ENCODE peak calls at places on chromosomes 16 and 17, in six cellular contexts. O is SJSA1, J is GM23248, B is right cardiac atrium, G is breast epithelium, H is cardiac muscle cell. V is an unnamed sample. For H3K4me1, the result is how much of the 10 kb centered on the place peaks cover.

GRCh38 chr17:1802429-1802828 is 27.3 kb downstream of the SMYD4 start:
- DNase-seq in O (no peak), J (no peak), B (no peak), G (no peak), H (no peak), V (no peak)

GRCh38 chr17:42883802-42884553 is 16.6 kb upstream of the G6PC1 start:
- DNase-seq in O (no peak), J (no peak), B (no peak), G (no peak), H (no peak), V (no peak)

GRCh38 chr17:68182940-68183551 is 64.8 kb upstream of the AMZ2 start:
- DNase-seq in O (no peak), J (no peak), B (no peak), G (peak), H (no peak), V (no peak)

GRCh38 chr17:32962320-32962707 is 29.3 kb upstream of the SPACA3 start:
- DNase-seq in O (no peak), J (no peak), B (no peak), G (no peak), H (no peak), V (no peak)

GRCh38 chr16:25747160-25747758 is 55.5 kb downstream of the HS3ST4 start:
- DNase-seq in O (no peak), J (peak), B (no peak), G (no peak), H (no peak), V (peak)

GRCh38 chr16:22646948-22647556 is 136.4 kb downstream of the NPIPB5 start:
- DNase-seq in O (no peak), J (no peak), B (no peak), G (no peak), H (no peak), V (no peak)

GRCh38 chr17:66702106-66702936 is 132.6 kb upstream of the CACNG5 start:
- DNase-seq in O (no peak), J (peak), B (no peak), G (no peak), H (no peak), V (no peak)

GRCh38 chr17:70820276-70820675 is 650.9 kb downstream of the KCNJ2 start:
- DNase-seq in O (no peak), J (peak), B (no peak), G (no peak), H (no peak), V (no peak)

GRCh38 chr16:9446471-9447194 is 355.2 kb downstream of the HAPSTR1 start:
- DNase-seq in O (no peak), J (no peak), B (no peak), G (no peak), H (no peak), V (no peak)

GRCh38 chr16:70473446-70474319 is 19.3 kb downstream of the FCSK start:
- DNase-seq in O (no peak), J (no peak), B (no peak), G (no peak), H (no peak), V (no peak)

GRCh38 chr16:72800524-72800923 is 247.4 kb downstream of the ZFHX3 start:
- DNase-seq in O (no peak), J (no peak), B (no peak), G (no peak), H (no peak), V (no peak)

GRCh38 chr17:61394630-61395408 is 4.8 kb upstream of the TBX2 start:
- DNase-seq in O (no peak), J (no peak), B (no peak), G (no peak), H (no peak), V (peak)

GRCh38 chr17:80921159-80921558 is 70.5 kb upstream of the CHMP6 start:
- DNase-seq in O (no peak), J (no peak), B (no peak), G (no peak), H (no peak), V (no peak)

GRCh38 chr17:7878234-7878633 is 10.4 kb upstream of the CHD3 start:
- DNase-seq in O (no peak), J (no peak), B (no peak), G (no peak), H (no peak), V (no peak)

GRCh38 chr17:61583242-61583641 is 7.8 kb downstream of the NACA2 start:
- DNase-seq in O (no peak), J (peak), B (no peak), G (no peak), H (peak), V (peak)

GRCh38 chr16:66298571-66299120 is 67.8 kb upstream of the CDH5 start:
- DNase-seq in O (peak), J (no peak), B (no peak), G (no peak), H (no peak), V (no peak)

GRCh38 chr17:62014526-62014925 is 50.6 kb downstream of the MED13 start:
- DNase-seq in O (no peak), J (peak), B (no peak), G (no peak), H (peak), V (no peak)

GRCh38 chr17:63853260-63853659 is 10.8 kb upstream of the SMARCD2 start:
- DNase-seq in O (no peak), J (no peak), B (no peak), G (no peak), H (no peak), V (no peak)

GRCh38 chr17:10313037-10313672 is 59.7 kb downstream of the MYH13 start:
- DNase-seq in O (no peak), J (no peak), B (no peak), G (no peak), H (no peak), V (no peak)

GRCh38 chr16:71467810-71468209 is 5.8 kb upstream of the ZNF23 start:
- DNase-seq in O (no peak), J (peak), B (no peak), G (no peak), H (peak), V (peak)

GRCh38 chr17:28381141-28381825 is 9.8 kb downstream of the SARM1 start:
- DNase-seq in O (no peak), J (no peak), B (no peak), G (no peak), H (peak), V (no peak)

GRCh38 chr17:65573283-65573603 is 11.8 kb upstream of the AXIN2 start:
- DNase-seq in O (no peak), J (no peak), B (no peak), G (no peak), H (no peak), V (no peak)

GRCh38 chr17:49708515-49709161 is 874 bp upstream of the SLC35B1 start:
- DNase-seq in O (no peak), J (peak), B (no peak), G (no peak), H (no peak), V (no peak)

GRCh38 chr16:68921654-68922053 is 78.3 kb downstream of the TANGO6 start:
- DNase-seq in O (no peak), J (no peak), B (no peak), G (no peak), H (peak), V (no peak)

GRCh38 chr17:28946239-28946638 is 5.1 kb downstream of the PHF12 start:
- DNase-seq in O (peak), J (peak), B (no peak), G (no peak), H (peak), V (no peak)

GRCh38 chr16:3952342-3953131 is 72.0 kb upstream of the CREBBP start:
- DNase-seq in O (peak), J (peak), B (peak), G (no peak), H (peak), V (peak)

GRCh38 chr17:12522743-12523181 is 142.9 kb upstream of the MYOCD start:
- DNase-seq in O (peak), J (peak), B (peak), G (no peak), H (peak), V (peak)

GRCh38 chr17:61495161-61495857 is 43.1 kb downstream of the TBX4 start:
- DNase-seq in O (no peak), J (peak), B (no peak), G (peak), H (peak), V (peak)

GRCh38 chr16:1019934-1020305 is 38.4 kb downstream of the SOX8 start:
- DNase-seq in O (no peak), J (peak), B (peak), G (no peak), H (peak), V (no peak)

GRCh38 chr17:61449707-61450640 is 2.2 kb upstream of the TBX4 start:
- DNase-seq in O (no peak), J (no peak), B (no peak), G (no peak), H (no peak), V (no peak)

GRCh38 chr17:35345926-35346771 is 27.3 kb downstream of the SLFN11 start:
- DNase-seq in O (no peak), J (peak), B (peak), G (peak), H (peak), V (peak)

GRCh38 chr17:80519091-80519781 is 25.4 kb upstream of the RPTOR start:
- DNase-seq in O (no peak), J (no peak), B (no peak), G (no peak), H (no peak), V (no peak)

DNA sequence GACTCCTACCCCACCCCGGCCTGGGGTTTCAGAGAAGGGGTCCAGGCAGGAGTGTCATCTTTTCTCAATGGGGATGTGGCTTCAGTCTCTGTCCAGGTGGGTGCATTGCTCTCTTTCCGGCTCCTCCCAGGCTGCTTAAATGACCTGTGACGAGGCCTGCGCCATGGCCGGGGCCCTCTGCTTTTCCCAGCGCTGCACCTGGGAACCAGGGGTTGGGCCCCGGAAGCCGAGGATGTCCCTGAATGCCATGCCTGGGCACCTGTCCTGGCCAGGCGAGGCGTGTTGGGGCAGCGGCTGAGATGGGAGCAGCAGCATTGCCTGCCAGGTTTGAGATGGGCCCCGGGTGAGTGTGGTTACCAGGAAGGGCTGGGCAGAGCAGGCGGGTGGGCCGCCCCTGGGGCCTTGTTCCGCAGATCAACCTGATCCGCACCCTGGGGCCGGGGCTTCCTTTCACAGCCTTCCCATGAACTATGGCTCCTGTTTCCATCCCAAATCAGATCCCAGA is 147.4 kb downstream of the SEC14L1 start:
- DNase-seq in O (peak), J (no peak), B (no peak), G (peak), H (no peak), V (no peak)
- H3K4me3 ChIP-seq in O (no peak), J (no peak), B (no peak), G (peak), H (no peak), V (peak)

DNA sequence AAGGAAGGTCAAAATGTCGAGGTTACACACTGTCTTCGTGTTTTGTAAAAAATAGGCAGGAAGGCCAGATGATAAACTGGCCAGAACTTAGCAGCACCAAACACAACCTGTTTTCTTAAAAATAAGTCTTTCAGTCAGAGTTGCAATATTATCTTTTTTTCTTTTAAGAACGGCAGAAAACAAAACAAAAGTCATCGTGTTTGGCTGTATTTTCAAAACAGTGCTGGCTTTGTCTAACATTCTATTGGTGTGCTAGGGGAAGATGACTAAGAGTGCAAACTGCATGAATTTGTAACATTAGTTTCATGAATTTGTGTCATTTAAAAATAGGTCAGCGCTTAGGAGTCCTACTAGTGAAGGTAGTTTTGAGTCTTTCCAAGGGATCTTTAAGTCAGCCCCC is 5.3 kb downstream of the MAF start:
- DNase-seq in O (no peak), J (no peak), B (no peak), G (no peak), H (peak), V (no peak)
- H3K27ac ChIP-seq in O (peak), J (no peak), B (no peak), G (peak), H (no peak), V (no peak)

DNA sequence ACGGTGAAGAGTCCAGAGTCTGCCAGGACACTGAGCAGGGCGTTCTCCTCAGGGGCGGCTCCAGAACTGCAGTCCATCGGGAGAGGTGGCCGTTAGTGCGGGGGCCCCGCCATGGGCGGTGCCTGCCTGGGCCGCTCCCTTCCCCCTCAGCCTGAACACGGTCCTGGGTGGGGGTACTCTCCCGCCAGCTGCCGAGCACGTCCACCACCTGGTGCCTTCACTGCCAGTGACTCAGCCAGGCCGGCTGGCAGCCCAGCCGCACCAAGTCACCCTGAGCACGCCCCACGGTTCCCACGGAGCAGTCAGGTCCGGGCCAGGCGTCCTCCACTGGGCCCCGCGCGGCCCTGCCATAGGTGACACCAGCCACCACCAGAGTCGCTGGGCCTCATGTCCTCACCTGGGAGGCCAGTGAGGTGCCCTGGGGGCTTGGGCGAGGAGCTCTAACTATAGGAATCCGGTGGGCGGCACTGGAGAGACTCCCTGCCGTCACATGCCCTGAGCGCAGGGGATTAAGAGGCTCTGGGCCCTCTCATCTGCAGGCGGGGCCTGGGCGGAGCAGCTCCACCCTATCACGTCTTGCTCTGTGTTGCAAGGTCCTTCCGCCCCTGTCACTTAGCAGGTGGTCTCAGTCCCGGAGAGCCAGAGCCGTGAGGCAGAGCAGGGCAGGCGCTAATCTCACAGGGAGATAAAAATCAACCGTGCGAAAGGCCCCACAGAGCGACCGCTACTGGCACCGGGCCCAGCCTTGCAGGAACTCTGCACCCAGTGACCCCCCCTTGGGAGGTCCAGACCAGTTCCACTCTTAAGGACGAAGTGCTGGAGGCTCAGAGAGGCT is 14.3 kb downstream of the PIEZO1 start:
- DNase-seq in O (peak), J (no peak), B (peak), G (peak), H (peak), V (peak)
- H3K4me1 ChIP-seq in O (half or more), J (under half), B (under half), G (under half), H (half or more), V (under half)

GRCh38 chr17:75182569-75183436 is at the start of gene SUMO2:
- DNase-seq in O (peak), J (peak), B (peak), G (peak), H (peak), V (peak)
- H3K4me3 ChIP-seq in O (peak), J (peak), B (peak), G (peak), H (peak), V (peak)

GRCh38 chr17:39687101-39687545 is 734 bp downstream of the PGAP3 start:
- DNase-seq in O (no peak), J (no peak), B (no peak), G (no peak), H (no peak), V (no peak)
- H3K27ac ChIP-seq in O (no peak), J (no peak), B (no peak), G (peak), H (peak), V (peak)

GRCh38 chr17:47205419-47205963 is 3.7 kb upstream of the MYL4 start:
- DNase-seq in O (peak), J (peak), B (peak), G (peak), H (peak), V (peak)
- H3K4me1 ChIP-seq in O (half or more), J (under half), B (under half), G (under half), H (under half), V (half or more)

GRCh38 chr16:52547001-52547833 is at the start of gene TOX3:
- DNase-seq in O (no peak), J (peak), B (no peak), G (no peak), H (no peak), V (peak)
- H3K4me3 ChIP-seq in O (no peak), J (no peak), B (peak), G (peak), H (peak), V (peak)

GRCh38 chr17:79009397-79010303 is at the start of gene CANT1:
- DNase-seq in O (peak), J (peak), B (peak), G (peak), H (peak), V (peak)

GRCh38 chr17:79008666-79009387 is 737 bp downstream of the CANT1 start:
- DNase-seq in O (peak), J (no peak), B (no peak), G (no peak), H (no peak), V (no peak)

GRCh38 chr17:79006794-79007503 is 2.6 kb downstream of the CANT1 start:
- DNase-seq in O (no peak), J (no peak), B (no peak), G (no peak), H (no peak), V (no peak)

GRCh38 chr17:79006001-79006400 is 3.6 kb downstream of the CANT1 start:
- DNase-seq in O (no peak), J (no peak), B (no peak), G (no peak), H (no peak), V (peak)

GRCh38 chr17:79007504-79008381 is 1.8 kb downstream of the CANT1 start:
- DNase-seq in O (peak), J (peak), B (no peak), G (no peak), H (no peak), V (no peak)
- H3K27ac ChIP-seq in O (no peak), J (no peak), B (no peak), G (peak), H (no peak), V (no peak)

DNA sequence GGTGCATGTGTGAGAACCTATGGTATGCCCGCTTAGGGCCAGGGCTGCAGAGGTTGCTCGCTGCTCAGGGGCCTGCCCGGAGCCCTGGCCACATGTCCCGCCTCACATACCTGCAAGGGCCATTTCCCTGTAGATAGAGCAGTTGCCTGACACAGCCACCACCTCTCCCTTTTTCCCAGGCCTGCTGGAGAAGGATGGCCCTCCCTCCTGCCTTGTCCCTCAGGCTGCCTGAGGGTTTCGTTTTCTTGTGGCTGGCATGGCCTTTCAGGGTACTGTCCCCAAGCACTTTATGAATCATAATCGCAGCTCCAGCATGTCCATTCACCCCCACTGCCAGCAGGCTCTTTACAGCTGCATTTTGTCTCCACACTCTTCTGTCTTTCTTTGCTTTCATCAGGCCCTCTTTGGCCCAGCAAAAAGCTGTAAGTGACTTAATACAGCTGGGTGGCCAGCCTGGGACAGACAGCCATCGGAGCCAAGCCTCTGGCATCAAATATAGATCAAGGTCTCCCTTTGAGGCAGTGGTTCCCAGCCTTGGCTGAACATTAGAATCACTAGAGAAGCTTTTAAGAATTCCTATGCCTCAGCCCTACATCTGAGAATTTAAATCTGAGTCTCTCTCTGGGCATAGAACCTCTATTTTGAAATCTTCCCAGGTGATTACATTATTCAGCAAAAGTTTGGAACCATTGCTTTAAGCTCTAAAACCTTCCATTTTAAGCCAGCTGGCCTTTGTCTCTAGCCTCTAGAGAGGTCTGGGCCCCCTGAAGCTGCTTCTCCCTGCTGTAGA is 65.8 kb downstream of the MPRIP start:
- DNase-seq in O (no peak), J (peak), B (no peak), G (no peak), H (peak), V (no peak)
- H3K4me1 ChIP-seq in O (under half), J (under half), B (half or more), G (under half), H (half or more), V (under half)

DNA sequence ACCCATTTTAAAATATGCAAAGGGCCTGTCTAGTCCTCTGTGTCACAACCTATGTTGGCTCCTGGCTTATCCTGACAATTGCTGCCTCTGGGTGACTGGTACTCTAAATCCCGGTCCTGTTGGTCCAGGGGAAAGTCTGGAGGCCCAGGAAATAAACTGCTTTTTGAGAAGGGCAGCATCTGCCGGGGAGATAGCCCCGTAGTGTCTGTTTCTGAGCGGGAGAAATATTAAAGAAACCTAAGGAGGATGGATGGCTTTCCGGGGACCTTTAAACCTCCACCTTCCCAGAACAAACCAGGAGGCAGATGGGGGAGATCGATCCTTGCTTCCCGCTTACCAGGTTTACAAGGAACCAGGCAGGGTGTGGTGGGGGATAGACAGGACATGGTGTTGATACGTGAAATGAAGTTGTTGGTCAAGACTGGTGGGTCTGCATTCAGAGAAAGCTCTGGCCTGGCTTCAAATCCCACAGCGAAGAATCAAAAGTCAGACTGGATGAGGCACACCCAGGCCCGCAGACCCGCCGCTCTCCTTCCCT is 3.8 kb downstream of the HOXB2 start:
- DNase-seq in O (no peak), J (peak), B (no peak), G (no peak), H (peak), V (no peak)
- H3K4me3 ChIP-seq in O (no peak), J (peak), B (peak), G (peak), H (peak), V (peak)